ENCODE peak calls at places on chromosomes 13 and 19, in five cellular contexts. One of them, this sample, is unnamed.

GRCh38 chr13:32267836-32268439 is 47.2 kb downstream of the ZAR1L start:
- DNase-seq in SK-N-SH: no peak
- DNase-seq in OCI-LY7: peak; percentile 47
- DNase-seq in neural progenitor cell: peak; percentile 27
- DNase-seq in GM23248: no peak
- DNase-seq in this sample: peak; percentile 65

GRCh38 chr19:44202470-44202869 is 9.9 kb upstream of the ZNF227 start:
- DNase-seq in SK-N-SH: no peak
- DNase-seq in GM23248: peak; percentile 79
- DNase-seq in neural progenitor cell: no peak
- DNase-seq in OCI-LY7: no peak
- DNase-seq in this sample: no peak

GRCh38 chr13:20099319-20099718 is 61.5 kb downstream of the GJA3 start:
- DNase-seq in neural progenitor cell: no peak
- DNase-seq in SK-N-SH: no peak
- DNase-seq in GM23248: no peak
- DNase-seq in OCI-LY7: no peak
- DNase-seq in this sample: no peak

GRCh38 chr19:3426433-3426832 is 53.9 kb downstream of the SMIM24 start:
- DNase-seq in SK-N-SH: no peak
- DNase-seq in OCI-LY7: no peak
- DNase-seq in GM23248: no peak
- DNase-seq in neural progenitor cell: no peak
- DNase-seq in this sample: no peak

GRCh38 chr13:72384879-72385278 is 342.6 kb downstream of the MZT1 start:
- DNase-seq in SK-N-SH: no peak
- DNase-seq in OCI-LY7: no peak
- DNase-seq in neural progenitor cell: no peak
- DNase-seq in GM23248: no peak
- DNase-seq in this sample: peak; percentile 46

GRCh38 chr19:33424181-33424580 is 50.7 kb downstream of the CEBPG start:
- DNase-seq in SK-N-SH: no peak
- DNase-seq in GM23248: no peak
- DNase-seq in OCI-LY7: no peak
- DNase-seq in neural progenitor cell: no peak
- DNase-seq in this sample: no peak

GRCh38 chr19:5138606-5139594 is 170.0 kb downstream of the KDM4B start:
- DNase-seq in OCI-LY7: no peak
- DNase-seq in SK-N-SH: no peak
- DNase-seq in GM23248: peak; percentile 31
- DNase-seq in neural progenitor cell: no peak
- DNase-seq in this sample: peak; percentile 57

GRCh38 chr13:59991395-59991794 is 172.3 kb downstream of the DIAPH3 start:
- DNase-seq in GM23248: no peak
- DNase-seq in neural progenitor cell: no peak
- DNase-seq in SK-N-SH: no peak
- DNase-seq in OCI-LY7: no peak
- DNase-seq in this sample: no peak

GRCh38 chr13:78660130-78660857 is 1.3 kb upstream of the OBI1 start:
- DNase-seq in SK-N-SH: peak; percentile 47
- DNase-seq in OCI-LY7: peak; percentile 39
- DNase-seq in neural progenitor cell: no peak
- DNase-seq in GM23248: no peak
- DNase-seq in this sample: no peak

GRCh38 chr13:27728271-27728670 is 64.0 kb upstream of the GSX1 start:
- DNase-seq in neural progenitor cell: peak; percentile 55
- DNase-seq in SK-N-SH: no peak
- DNase-seq in OCI-LY7: no peak
- DNase-seq in GM23248: no peak
- DNase-seq in this sample: peak; percentile 5

GRCh38 chr19:57406516-57407123 is 4.3 kb upstream of the ZNF17 start:
- DNase-seq in OCI-LY7: peak; percentile 69
- DNase-seq in neural progenitor cell: peak; percentile 85
- DNase-seq in GM23248: peak; percentile 80
- DNase-seq in SK-N-SH: peak; percentile 79
- DNase-seq in this sample: peak; percentile 76

GRCh38 chr13:84352946-84353345 is 470.7 kb upstream of the SLITRK1 start:
- DNase-seq in GM23248: no peak
- DNase-seq in neural progenitor cell: no peak
- DNase-seq in OCI-LY7: no peak
- DNase-seq in SK-N-SH: no peak
- DNase-seq in this sample: no peak

GRCh38 chr13:27044837-27045570 is 126.6 kb downstream of the USP12 start:
- DNase-seq in GM23248: no peak
- DNase-seq in neural progenitor cell: no peak
- DNase-seq in SK-N-SH: no peak
- DNase-seq in OCI-LY7: peak; percentile 37
- DNase-seq in this sample: no peak

GRCh38 chr19:45822716-45823115 is 7.6 kb upstream of the RSPH6A start:
- DNase-seq in OCI-LY7: no peak
- DNase-seq in SK-N-SH: no peak
- DNase-seq in GM23248: no peak
- DNase-seq in neural progenitor cell: no peak
- DNase-seq in this sample: no peak

GRCh38 chr13:20141238-20142018 is 19.4 kb downstream of the GJA3 start:
- DNase-seq in SK-N-SH: no peak
- DNase-seq in GM23248: no peak
- DNase-seq in OCI-LY7: no peak
- DNase-seq in neural progenitor cell: no peak
- DNase-seq in this sample: no peak

DNA sequence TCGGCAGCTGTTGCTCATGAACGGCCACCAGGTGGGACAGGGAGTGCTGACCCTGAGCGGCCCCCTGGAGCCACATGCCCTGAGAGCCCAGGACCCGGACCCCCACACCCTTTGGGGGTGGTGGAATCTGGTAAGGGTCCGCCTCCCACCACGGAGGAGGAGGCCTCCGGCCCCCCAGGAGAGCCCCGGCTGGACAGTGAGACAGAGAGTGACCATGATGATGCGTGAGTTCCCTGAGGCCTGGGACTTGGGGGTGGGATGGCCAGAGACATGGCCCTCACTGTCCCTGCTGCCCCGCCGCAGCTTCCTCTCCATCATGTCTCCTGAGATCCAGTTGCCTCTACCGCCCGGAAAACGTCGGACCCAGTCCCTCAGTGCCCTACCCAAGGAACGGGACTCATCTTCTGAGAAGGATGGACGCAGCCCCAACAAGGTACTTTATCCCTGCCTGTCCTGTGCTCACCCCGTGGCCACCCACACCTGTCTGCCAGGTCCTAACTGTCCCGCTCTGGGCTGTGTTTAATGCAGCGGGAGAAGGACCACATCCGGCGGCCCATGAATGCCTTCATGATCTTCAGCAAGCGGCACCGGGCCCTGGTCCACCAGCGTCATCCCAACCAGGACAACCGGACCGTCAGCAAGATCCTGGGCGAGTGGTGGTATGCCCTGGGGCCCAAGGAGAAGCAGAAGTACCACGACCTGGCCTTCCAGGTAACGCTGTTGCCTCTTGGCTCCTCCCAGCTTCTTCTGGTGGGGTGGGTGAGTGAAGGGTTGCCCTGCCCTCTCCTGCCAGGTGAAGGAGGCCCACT is 14.7 kb upstream of the PRR19 start:
- DNase-seq in GM23248: no peak
- DNase-seq in SK-N-SH: no peak
- DNase-seq in neural progenitor cell: no peak
- DNase-seq in OCI-LY7: no peak
- DNase-seq in this sample: no peak
- H4K20me1 ChIP-seq in GM23248: no peaks in the 10 kb centered on the region
- H4K20me1 ChIP-seq in SK-N-SH: peaks cover 24% of the 10 kb centered on the region
- H4K20me1 ChIP-seq in neural progenitor cell: peaks cover 69% of the 10 kb centered on the region
- H4K20me1 ChIP-seq in OCI-LY7: peaks cover 10% of the 10 kb centered on the region
- H4K20me1 ChIP-seq in this sample: no peaks in the 10 kb centered on the region

GRCh38 chr19:39413269-39413902 is 917 bp downstream of the PLEKHG2 start:
- DNase-seq in neural progenitor cell: peak; percentile 87
- DNase-seq in SK-N-SH: peak; percentile 88
- DNase-seq in GM23248: peak; percentile 75
- DNase-seq in OCI-LY7: peak; percentile 52
- DNase-seq in this sample: no peak

GRCh38 chr19:39413903-39414608 is 1.6 kb downstream of the PLEKHG2 start:
- DNase-seq in neural progenitor cell: peak; percentile 60
- DNase-seq in OCI-LY7: no peak
- DNase-seq in GM23248: peak; percentile 44
- DNase-seq in SK-N-SH: peak; percentile 81
- DNase-seq in this sample: no peak

GRCh38 chr19:39412100-39412866 is at the start of gene PLEKHG2:
- DNase-seq in GM23248: peak; percentile 100
- DNase-seq in OCI-LY7: peak; percentile 100
- DNase-seq in neural progenitor cell: peak; percentile 100
- DNase-seq in SK-N-SH: peak; percentile 95
- DNase-seq in this sample: peak; percentile 98

GRCh38 chr19:39411832-39412099 is 703 bp upstream of the PLEKHG2 start:
- DNase-seq in SK-N-SH: peak; percentile 80
- DNase-seq in OCI-LY7: peak; percentile 95
- DNase-seq in GM23248: peak; percentile 96
- DNase-seq in neural progenitor cell: peak; percentile 93
- DNase-seq in this sample: peak; percentile 86

DNA sequence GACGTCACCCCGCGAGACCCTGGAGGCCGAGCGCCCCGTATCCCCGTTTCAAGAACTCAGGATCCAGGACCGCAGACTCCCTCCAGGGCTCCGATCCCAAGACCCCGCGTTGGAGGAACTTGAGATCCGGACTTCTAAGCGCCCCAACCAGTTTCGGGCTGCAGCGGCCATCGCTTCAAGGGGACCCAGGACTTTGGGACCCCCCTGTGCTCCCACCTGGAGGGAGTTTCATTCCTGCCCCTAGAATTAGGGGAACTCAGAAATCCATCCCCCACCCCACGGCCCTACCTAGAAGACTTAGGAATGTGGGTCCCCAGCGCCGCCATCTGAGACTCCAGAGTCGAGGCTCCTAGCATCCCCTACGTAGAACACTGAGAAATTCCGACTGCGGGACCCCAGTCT is 399 bp downstream of the PLEKHG2 start:
- DNase-seq in OCI-LY7: no peak
- DNase-seq in SK-N-SH: no peak
- DNase-seq in GM23248: no peak
- DNase-seq in neural progenitor cell: no peak
- DNase-seq in this sample: no peak
- TF ChIP-seq EZH2phosphoT487 in OCI-LY7: no peak
- TF ChIP-seq EZH2phosphoT487 in SK-N-SH: no peak
- TF ChIP-seq EZH2phosphoT487 in GM23248: no peak
- TF ChIP-seq EZH2phosphoT487 in neural progenitor cell: no peak
- TF ChIP-seq EZH2phosphoT487 in this sample: no peak

GRCh38 chr19:56091066-56091490 is 30.0 kb downstream of the ZNF787 start:
- DNase-seq in OCI-LY7: no peak
- DNase-seq in SK-N-SH: no peak
- DNase-seq in neural progenitor cell: no peak
- DNase-seq in GM23248: peak; percentile 83
- DNase-seq in this sample: peak; percentile 19
- H3K4me3 ChIP-seq in OCI-LY7: no peak overlapping the region
- H3K4me3 ChIP-seq in SK-N-SH: no peak overlapping the region
- H3K4me3 ChIP-seq in neural progenitor cell: no peak overlapping the region
- H3K4me3 ChIP-seq in GM23248: no peak overlapping the region
- H3K4me3 ChIP-seq in this sample: no peak overlapping the region

DNA sequence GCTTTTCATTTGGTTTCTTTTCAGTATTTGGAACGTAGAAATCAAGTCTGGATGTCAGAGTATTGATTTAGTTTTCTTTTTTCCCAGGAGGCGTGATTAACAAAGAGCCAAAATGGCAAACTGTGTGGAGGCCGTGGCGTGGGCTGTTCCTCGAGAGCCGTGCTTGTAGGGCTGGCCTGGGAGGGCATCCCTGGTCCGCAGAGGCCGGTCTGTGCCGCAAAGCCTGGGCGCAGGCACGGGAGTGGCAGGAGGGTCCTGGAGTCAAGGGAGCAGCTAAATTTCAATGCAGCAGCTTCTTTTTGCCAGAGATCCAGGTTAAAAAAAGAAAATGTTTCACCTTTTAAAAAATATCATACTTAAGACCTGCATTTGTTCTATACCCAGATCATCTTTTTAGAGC is 13.1 kb upstream of the MCF2L start:
- DNase-seq in SK-N-SH: no peak
- DNase-seq in GM23248: no peak
- DNase-seq in OCI-LY7: no peak
- DNase-seq in neural progenitor cell: no peak
- DNase-seq in this sample: no peak
- H4K20me1 ChIP-seq in SK-N-SH: no peaks in the 10 kb centered on the region
- H4K20me1 ChIP-seq in GM23248: no peaks in the 10 kb centered on the region
- H4K20me1 ChIP-seq in OCI-LY7: no peaks in the 10 kb centered on the region
- H4K20me1 ChIP-seq in neural progenitor cell: peaks cover 89% of the 10 kb centered on the region
- H4K20me1 ChIP-seq in this sample: no peaks in the 10 kb centered on the region

DNA sequence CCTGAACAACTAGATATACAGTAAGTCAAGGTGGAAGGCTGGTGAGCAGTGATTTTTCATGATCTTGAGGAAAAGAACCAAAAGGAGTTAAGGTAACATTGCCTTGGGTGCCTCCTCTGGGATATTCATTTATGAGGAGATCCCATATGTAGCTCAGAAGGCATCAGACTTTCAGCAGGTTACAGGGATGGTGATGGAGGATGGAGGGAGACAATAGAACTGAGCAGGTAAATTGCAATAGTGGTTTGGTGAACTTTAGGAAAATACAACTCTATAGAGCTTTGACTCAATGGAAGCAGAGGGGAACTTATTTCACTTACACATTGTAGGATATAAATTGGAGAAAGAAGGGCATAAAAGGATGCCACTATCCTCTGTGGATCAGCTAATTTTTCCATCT is 243.4 kb upstream of the SPRY2 start:
- DNase-seq in neural progenitor cell: no peak
- DNase-seq in OCI-LY7: no peak
- DNase-seq in GM23248: no peak
- DNase-seq in SK-N-SH: no peak
- DNase-seq in this sample: no peak
- TF ChIP-seq EZH2phosphoT487 in neural progenitor cell: no peak
- TF ChIP-seq EZH2phosphoT487 in OCI-LY7: no peak
- TF ChIP-seq EZH2phosphoT487 in GM23248: no peak
- TF ChIP-seq EZH2phosphoT487 in SK-N-SH: no peak
- TF ChIP-seq EZH2phosphoT487 in this sample: no peak

GRCh38 chr19:41462497-41462896 is 19.5 kb downstream of the ERICH4 start:
- DNase-seq in OCI-LY7: no peak
- DNase-seq in GM23248: no peak
- DNase-seq in neural progenitor cell: no peak
- DNase-seq in SK-N-SH: no peak
- DNase-seq in this sample: no peak
- H3K4me3 ChIP-seq in OCI-LY7: no peak overlapping the region
- H3K4me3 ChIP-seq in GM23248: no peak overlapping the region
- H3K4me3 ChIP-seq in neural progenitor cell: no peak overlapping the region
- H3K4me3 ChIP-seq in SK-N-SH: no peak overlapping the region
- H3K4me3 ChIP-seq in this sample: no peak overlapping the region

GRCh38 chr13:58376349-58376748 is 744.8 kb downstream of the PCDH17 start:
- DNase-seq in GM23248: no peak
- DNase-seq in neural progenitor cell: no peak
- DNase-seq in OCI-LY7: no peak
- DNase-seq in SK-N-SH: no peak
- DNase-seq in this sample: no peak
- H4K20me1 ChIP-seq in GM23248: no peaks in the 10 kb centered on the region
- H4K20me1 ChIP-seq in neural progenitor cell: no peaks in the 10 kb centered on the region
- H4K20me1 ChIP-seq in OCI-LY7: no peaks in the 10 kb centered on the region
- H4K20me1 ChIP-seq in SK-N-SH: no peaks in the 10 kb centered on the region
- H4K20me1 ChIP-seq in this sample: no peaks in the 10 kb centered on the region

This sample was measured in PC-3.